ENCODE peak calls at places on chromosomes 12 and 14, in seven cellular contexts. One of them, this sample, is unnamed.

GRCh38 chr14:33768458-33768830 is 182.4 kb downstream of the EGLN3 start:
- DNase-seq in GM12865: no peak
- DNase-seq in adipocyte: peak; percentile 13
- DNase-seq in thyroid gland: no peak
- DNase-seq in tibial artery: no peak
- DNase-seq in heart left ventricle: no peak
- DNase-seq in PC-3: no peak
- DNase-seq in this sample: no peak

GRCh38 chr12:96493101-96493500 is 3.7 kb downstream of the CFAP54 start:
- DNase-seq in GM12865: no peak
- DNase-seq in adipocyte: no peak
- DNase-seq in thyroid gland: no peak
- DNase-seq in tibial artery: no peak
- DNase-seq in heart left ventricle: no peak
- DNase-seq in PC-3: peak; percentile 33
- DNase-seq in this sample: no peak

GRCh38 chr12:105235299-105235746 is 651 bp downstream of the APPL2 start:
- DNase-seq in GM12865: no peak
- DNase-seq in adipocyte: peak; percentile 51
- DNase-seq in thyroid gland: no peak
- DNase-seq in tibial artery: no peak
- DNase-seq in heart left ventricle: no peak
- DNase-seq in PC-3: peak; percentile 30
- DNase-seq in this sample: no peak

GRCh38 chr12:128557231-128557630 is 266.5 kb downstream of the SLC15A4 start:
- DNase-seq in GM12865: no peak
- DNase-seq in adipocyte: no peak
- DNase-seq in thyroid gland: no peak
- DNase-seq in tibial artery: no peak
- DNase-seq in heart left ventricle: no peak
- DNase-seq in PC-3: no peak
- DNase-seq in this sample: no peak

GRCh38 chr14:50233335-50234250 is 2.2 kb upstream of the SOS2 start:
- DNase-seq in GM12865: peak; percentile 16
- DNase-seq in adipocyte: no peak
- DNase-seq in thyroid gland: no peak
- DNase-seq in tibial artery: no peak
- DNase-seq in heart left ventricle: no peak
- DNase-seq in PC-3: peak; percentile 81
- DNase-seq in this sample: no peak

GRCh38 chr12:108495054-108495453 is 20.0 kb upstream of the FICD start:
- DNase-seq in GM12865: peak; percentile 68
- DNase-seq in adipocyte: peak; percentile 43
- DNase-seq in thyroid gland: peak; percentile 9
- DNase-seq in tibial artery: no peak
- DNase-seq in heart left ventricle: no peak
- DNase-seq in PC-3: peak; percentile 82
- DNase-seq in this sample: peak; percentile 15

GRCh38 chr14:77603654-77604270 is 12.7 kb downstream of the SPTLC2 start:
- DNase-seq in GM12865: no peak
- DNase-seq in adipocyte: peak; percentile 24
- DNase-seq in thyroid gland: peak; percentile 7
- DNase-seq in tibial artery: peak; percentile 58
- DNase-seq in heart left ventricle: peak; percentile 23
- DNase-seq in PC-3: peak; percentile 35
- DNase-seq in this sample: peak; percentile 60

GRCh38 chr12:93943766-93944165 is 204.6 kb upstream of the PLXNC1 start:
- DNase-seq in GM12865: no peak
- DNase-seq in adipocyte: peak; percentile 75
- DNase-seq in thyroid gland: peak; percentile 10
- DNase-seq in tibial artery: peak; percentile 70
- DNase-seq in heart left ventricle: no peak
- DNase-seq in PC-3: peak; percentile 51
- DNase-seq in this sample: peak; percentile 3

GRCh38 chr14:85731198-85731597 is 201.3 kb downstream of the FLRT2 start:
- DNase-seq in GM12865: no peak
- DNase-seq in adipocyte: peak; percentile 79
- DNase-seq in thyroid gland: no peak
- DNase-seq in tibial artery: no peak
- DNase-seq in heart left ventricle: peak; percentile 34
- DNase-seq in PC-3: no peak
- DNase-seq in this sample: no peak

GRCh38 chr14:69335421-69335820 is 62.7 kb downstream of the ERH start:
- DNase-seq in GM12865: no peak
- DNase-seq in adipocyte: peak; percentile 58
- DNase-seq in thyroid gland: no peak
- DNase-seq in tibial artery: no peak
- DNase-seq in heart left ventricle: no peak
- DNase-seq in PC-3: peak; percentile 58
- DNase-seq in this sample: no peak

GRCh38 chr12:104956870-104957301 is 1.2 kb downstream of the SLC41A2 start:
- DNase-seq in GM12865: no peak
- DNase-seq in adipocyte: peak; percentile 13
- DNase-seq in thyroid gland: no peak
- DNase-seq in tibial artery: no peak
- DNase-seq in heart left ventricle: no peak
- DNase-seq in PC-3: peak; percentile 38
- DNase-seq in this sample: no peak

GRCh38 chr14:20417250-20418186 is 4.2 kb upstream of the TEP1 start:
- DNase-seq in GM12865: no peak
- DNase-seq in adipocyte: no peak
- DNase-seq in thyroid gland: no peak
- DNase-seq in tibial artery: no peak
- DNase-seq in heart left ventricle: no peak
- DNase-seq in PC-3: peak; percentile 91
- DNase-seq in this sample: no peak

GRCh38 chr12:109539508-109539907 is 33.8 kb downstream of the MMAB start:
- DNase-seq in GM12865: no peak
- DNase-seq in adipocyte: peak; percentile 35
- DNase-seq in thyroid gland: no peak
- DNase-seq in tibial artery: no peak
- DNase-seq in heart left ventricle: no peak
- DNase-seq in PC-3: peak; percentile 83
- DNase-seq in this sample: no peak

GRCh38 chr14:92074555-92074954 is 31.8 kb downstream of the ATXN3 start:
- DNase-seq in GM12865: no peak
- DNase-seq in adipocyte: no peak
- DNase-seq in thyroid gland: no peak
- DNase-seq in tibial artery: no peak
- DNase-seq in heart left ventricle: no peak
- DNase-seq in PC-3: no peak
- DNase-seq in this sample: peak; percentile 33

GRCh38 chr12:102652645-102653313 is 172.4 kb upstream of the IGF1 start:
- DNase-seq in GM12865: peak; percentile 54
- DNase-seq in adipocyte: no peak
- DNase-seq in thyroid gland: no peak
- DNase-seq in tibial artery: no peak
- DNase-seq in heart left ventricle: no peak
- DNase-seq in PC-3: no peak
- DNase-seq in this sample: no peak

GRCh38 chr12:129606239-129606638 is 297.6 kb downstream of the TMEM132D start:
- DNase-seq in GM12865: no peak
- DNase-seq in adipocyte: no peak
- DNase-seq in thyroid gland: no peak
- DNase-seq in tibial artery: no peak
- DNase-seq in heart left ventricle: no peak
- DNase-seq in PC-3: no peak
- DNase-seq in this sample: no peak

GRCh38 chr14:81268016-81268416 is 47.3 kb upstream of the GTF2A1 start:
- DNase-seq in GM12865: no peak
- DNase-seq in adipocyte: no peak
- DNase-seq in thyroid gland: no peak
- DNase-seq in tibial artery: no peak
- DNase-seq in heart left ventricle: no peak
- DNase-seq in PC-3: peak; percentile 77
- DNase-seq in this sample: no peak

GRCh38 chr12:20629414-20630156 is 65.5 kb upstream of the SLCO1C1 start:
- DNase-seq in GM12865: no peak
- DNase-seq in adipocyte: peak; percentile 70
- DNase-seq in thyroid gland: peak; percentile 38
- DNase-seq in tibial artery: peak; percentile 25
- DNase-seq in heart left ventricle: no peak
- DNase-seq in PC-3: peak; percentile 26
- DNase-seq in this sample: peak; percentile 73

DNA sequence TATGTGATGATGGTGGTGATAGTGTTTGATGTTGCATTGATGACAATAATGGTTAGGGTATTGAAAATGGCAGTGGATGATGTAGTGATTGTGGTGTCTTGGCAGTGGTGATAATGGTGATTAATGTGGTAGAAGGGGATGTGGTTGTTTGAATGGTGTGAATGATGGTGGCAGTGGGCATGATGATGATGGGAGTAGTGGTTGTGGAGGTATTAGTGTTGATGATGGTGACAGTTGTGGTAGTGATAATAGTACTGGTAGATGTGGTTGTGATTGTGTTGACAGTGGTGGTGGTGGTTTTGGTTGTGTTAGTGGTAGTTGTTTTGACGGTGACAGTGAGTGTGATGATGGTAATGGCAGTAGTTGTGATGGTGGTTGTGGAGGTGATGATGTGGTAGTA is 1049.0 kb downstream of the VRK1 start:
- DNase-seq in GM12865: no peak
- DNase-seq in adipocyte: no peak
- DNase-seq in thyroid gland: no peak
- DNase-seq in tibial artery: no peak
- DNase-seq in heart left ventricle: no peak
- DNase-seq in PC-3: no peak
- DNase-seq in this sample: no peak
- H3K4me3 ChIP-seq in GM12865: no peak overlapping the region
- H3K4me3 ChIP-seq in adipocyte: no peak overlapping the region
- H3K4me3 ChIP-seq in thyroid gland: no peak overlapping the region
- H3K4me3 ChIP-seq in tibial artery: no peak overlapping the region
- H3K4me3 ChIP-seq in heart left ventricle: no peak overlapping the region
- H3K4me3 ChIP-seq in PC-3: no peak overlapping the region
- H3K4me3 ChIP-seq in this sample: no peak overlapping the region

DNA sequence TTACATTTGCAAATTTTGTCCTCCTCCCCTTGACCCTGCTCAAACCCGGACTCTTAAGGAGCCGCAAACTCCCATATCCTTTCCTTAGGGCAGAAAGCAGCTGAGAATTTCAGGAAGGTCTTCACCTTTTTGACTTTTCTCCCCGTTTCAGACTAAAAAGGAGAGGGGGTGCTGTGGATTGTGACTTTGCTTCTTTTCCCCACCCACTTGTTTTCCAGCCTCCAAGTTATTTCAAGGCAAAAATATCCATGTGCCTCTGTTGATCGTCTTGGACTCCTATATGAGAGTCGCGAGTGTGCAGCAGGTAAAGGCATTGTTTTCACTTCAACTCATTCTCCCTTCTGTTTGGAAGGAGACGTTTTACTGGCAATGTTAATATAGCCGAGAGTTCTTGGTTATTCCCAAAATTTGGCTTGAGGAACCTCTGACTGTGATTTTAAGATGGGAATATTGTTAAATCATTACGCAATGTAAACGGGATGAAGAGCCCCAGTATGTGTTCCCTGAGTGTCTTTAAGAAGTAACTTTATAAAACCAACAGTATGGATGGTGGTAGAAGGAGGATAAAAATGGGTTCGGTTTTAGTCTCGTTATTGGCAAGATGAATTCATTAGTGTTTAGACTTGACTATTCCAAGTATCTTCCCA is 663 bp downstream of the LRRK2 start:
- DNase-seq in GM12865: no peak
- DNase-seq in adipocyte: peak; percentile 19
- DNase-seq in thyroid gland: no peak
- DNase-seq in tibial artery: no peak
- DNase-seq in heart left ventricle: no peak
- DNase-seq in PC-3: no peak
- DNase-seq in this sample: no peak
- H3K4me3 ChIP-seq in GM12865: peak overlapping the region; percentile 38
- H3K4me3 ChIP-seq in adipocyte: peak overlapping the region; percentile 89
- H3K4me3 ChIP-seq in thyroid gland: peak overlapping the region; percentile 53
- H3K4me3 ChIP-seq in tibial artery: peak overlapping the region; percentile 66
- H3K4me3 ChIP-seq in heart left ventricle: peak overlapping the region; percentile 75
- H3K4me3 ChIP-seq in PC-3: peak overlapping the region; percentile 58
- H3K4me3 ChIP-seq in this sample: peak overlapping the region; percentile 65

GRCh38 chr12:91111366-91112321 is at the start of gene LUM:
- DNase-seq in GM12865: no peak
- DNase-seq in adipocyte: peak; percentile 84
- DNase-seq in thyroid gland: peak; percentile 18
- DNase-seq in tibial artery: peak; percentile 52
- DNase-seq in heart left ventricle: peak; percentile 32
- DNase-seq in PC-3: peak; percentile 27
- DNase-seq in this sample: peak; percentile 35
- H3K4me3 ChIP-seq in GM12865: no peak within 1 kb of the TSS
- H3K4me3 ChIP-seq in adipocyte: peak within 1 kb of the TSS; percentile 83
- H3K4me3 ChIP-seq in thyroid gland: no peak within 1 kb of the TSS
- H3K4me3 ChIP-seq in tibial artery: peak within 1 kb of the TSS; percentile 34
- H3K4me3 ChIP-seq in heart left ventricle: peak within 1 kb of the TSS; percentile 42
- H3K4me3 ChIP-seq in PC-3: peak within 1 kb of the TSS; percentile 28
- H3K4me3 ChIP-seq in this sample: no peak within 1 kb of the TSS

GRCh38 chr12:9243999-9244649 is 35.9 kb upstream of the PZP start:
- DNase-seq in GM12865: no peak
- DNase-seq in adipocyte: no peak
- DNase-seq in thyroid gland: no peak
- DNase-seq in tibial artery: no peak
- DNase-seq in heart left ventricle: no peak
- DNase-seq in PC-3: no peak
- DNase-seq in this sample: no peak

GRCh38 chr12:9244894-9245293 is 36.7 kb upstream of the PZP start:
- DNase-seq in GM12865: peak; percentile 68
- DNase-seq in adipocyte: no peak
- DNase-seq in thyroid gland: no peak
- DNase-seq in tibial artery: no peak
- DNase-seq in heart left ventricle: no peak
- DNase-seq in PC-3: peak; percentile 15
- DNase-seq in this sample: no peak

GRCh38 chr12:9241301-9241700 is 33.1 kb upstream of the PZP start:
- DNase-seq in GM12865: no peak
- DNase-seq in adipocyte: no peak
- DNase-seq in thyroid gland: no peak
- DNase-seq in tibial artery: no peak
- DNase-seq in heart left ventricle: no peak
- DNase-seq in PC-3: no peak
- DNase-seq in this sample: no peak

GRCh38 chr12:9237286-9237685 is 29.1 kb upstream of the PZP start:
- DNase-seq in GM12865: no peak
- DNase-seq in adipocyte: no peak
- DNase-seq in thyroid gland: no peak
- DNase-seq in tibial artery: no peak
- DNase-seq in heart left ventricle: no peak
- DNase-seq in PC-3: no peak
- DNase-seq in this sample: no peak

DNA sequence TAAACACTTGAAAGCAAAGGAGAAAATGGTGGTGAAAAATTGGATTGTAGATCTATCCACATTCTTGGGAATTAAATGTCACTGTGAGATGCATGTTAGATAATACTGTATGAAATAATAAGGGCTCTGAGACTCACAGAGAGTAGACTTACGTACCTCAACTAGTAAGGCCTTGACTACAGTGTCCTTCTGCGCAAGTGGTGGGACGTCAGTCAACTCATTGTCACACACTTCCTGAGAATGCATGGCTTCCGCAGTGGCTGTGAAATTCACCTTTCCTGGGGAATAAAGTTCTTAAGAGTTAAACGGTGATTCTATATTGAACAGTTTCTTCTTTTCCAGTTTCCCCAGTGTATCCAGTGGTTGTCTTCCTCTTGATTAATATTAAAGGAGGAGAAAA is 32.6 kb upstream of the PZP start:
- DNase-seq in GM12865: no peak
- DNase-seq in adipocyte: no peak
- DNase-seq in thyroid gland: no peak
- DNase-seq in tibial artery: no peak
- DNase-seq in heart left ventricle: peak; percentile 16
- DNase-seq in PC-3: no peak
- DNase-seq in this sample: no peak
- H3K4me3 ChIP-seq in GM12865: no peak overlapping the region
- H3K4me3 ChIP-seq in adipocyte: peak overlapping the region; percentile 76
- H3K4me3 ChIP-seq in thyroid gland: no peak overlapping the region
- H3K4me3 ChIP-seq in tibial artery: peak overlapping the region; percentile 54
- H3K4me3 ChIP-seq in heart left ventricle: peak overlapping the region; percentile 53
- H3K4me3 ChIP-seq in PC-3: no peak overlapping the region
- H3K4me3 ChIP-seq in this sample: no peak overlapping the region

GRCh38 chr12:6337958-6338406 is 3.9 kb downstream of the TNFRSF1A start:
- DNase-seq in GM12865: no peak
- DNase-seq in adipocyte: no peak
- DNase-seq in thyroid gland: no peak
- DNase-seq in tibial artery: no peak
- DNase-seq in heart left ventricle: no peak
- DNase-seq in PC-3: no peak
- DNase-seq in this sample: peak; percentile 52
- H3K4me3 ChIP-seq in GM12865: no peak overlapping the region
- H3K4me3 ChIP-seq in adipocyte: peak overlapping the region; percentile 96
- H3K4me3 ChIP-seq in thyroid gland: no peak overlapping the region
- H3K4me3 ChIP-seq in tibial artery: peak overlapping the region; percentile 97
- H3K4me3 ChIP-seq in heart left ventricle: peak overlapping the region; percentile 96
- H3K4me3 ChIP-seq in PC-3: peak overlapping the region; percentile 90
- H3K4me3 ChIP-seq in this sample: no peak overlapping the region